ENCODE peak calls at places on chromosome 5, in six cellular contexts. J, K, U, D, Y and W are unnamed samples.

GRCh38 chr5:151615431-151615830 is 24.3 kb upstream of the FAT2 start:
- DNase-seq in J (no peak), K (no peak), U (no peak), D (no peak), Y (no peak), W (no peak)

GRCh38 chr5:127068771-127069330 is 4.5 kb downstream of the C5orf63 start:
- DNase-seq in J (no peak), K (no peak), U (no peak), D (no peak), Y (no peak), W (no peak)

GRCh38 chr5:21159526-21160059 is 1171.6 kb upstream of the CDH18 start:
- DNase-seq in J (no peak), K (no peak), U (no peak), D (no peak), Y (no peak), W (no peak)

GRCh38 chr5:79771387-79771786 is 81.8 kb downstream of the CMYA5 start:
- DNase-seq in J (no peak), K (no peak), U (no peak), D (no peak), Y (no peak), W (no peak)

GRCh38 chr5:157816682-157817268 is 42.2 kb downstream of the CLINT1 start:
- DNase-seq in J (no peak), K (no peak), U (no peak), D (no peak), Y (no peak), W (no peak)

GRCh38 chr5:3101561-3101960 is 350.1 kb upstream of the IRX2 start:
- DNase-seq in J (no peak), K (no peak), U (no peak), D (no peak), Y (no peak), W (no peak)

GRCh38 chr5:124744170-124744911 is 2.1 kb downstream of the ZNF608 start:
- DNase-seq in J (no peak), K (no peak), U (peak; percentile 47), D (no peak), Y (no peak), W (peak; percentile 54)

GRCh38 chr5:57937025-57937424 is 454.4 kb upstream of the ACTBL2 start:
- DNase-seq in J (no peak), K (no peak), U (no peak), D (no peak), Y (no peak), W (no peak)

GRCh38 chr5:140570058-140570457 is 5.4 kb downstream of the SLC35A4 start:
- DNase-seq in J (no peak), K (no peak), U (no peak), D (no peak), Y (no peak), W (no peak)

GRCh38 chr5:132110195-132110594 is 36.6 kb downstream of the CSF2 start:
- DNase-seq in J (no peak), K (no peak), U (no peak), D (no peak), Y (no peak), W (no peak)

GRCh38 chr5:145811834-145812625 is 23.1 kb downstream of the PRELID2 start:
- DNase-seq in J (no peak), K (no peak), U (no peak), D (no peak), Y (no peak), W (no peak)

GRCh38 chr5:66122379-66123034 is 21.6 kb upstream of the SREK1 start:
- DNase-seq in J (no peak), K (no peak), U (no peak), D (no peak), Y (no peak), W (no peak)

GRCh38 chr5:3027185-3027865 is 275.8 kb upstream of the IRX2 start:
- DNase-seq in J (no peak), K (no peak), U (no peak), D (no peak), Y (no peak), W (no peak)

GRCh38 chr5:172748341-172748843 is 22.6 kb downstream of the DUSP1 start:
- DNase-seq in J (no peak), K (no peak), U (no peak), D (no peak), Y (no peak), W (no peak)

GRCh38 chr5:4185127-4185526 is 589.5 kb downstream of the IRX1 start:
- DNase-seq in J (no peak), K (no peak), U (no peak), D (no peak), Y (no peak), W (no peak)

GRCh38 chr5:107937198-107937597 is 266.5 kb upstream of the EFNA5 start:
- DNase-seq in J (no peak), K (no peak), U (no peak), D (no peak), Y (no peak), W (no peak)

GRCh38 chr5:76403963-76404693 is 1.0 kb downstream of the IQGAP2 start:
- DNase-seq in J (peak; percentile 34), K (no peak), U (peak; percentile 59), D (peak; percentile 22), Y (no peak), W (no peak)

GRCh38 chr5:73564018-73564417 is 1.4 kb downstream of the ANKRA2 start:
- DNase-seq in J (no peak), K (no peak), U (no peak), D (no peak), Y (no peak), W (no peak)

GRCh38 chr5:107322936-107323335 is 347.8 kb downstream of the EFNA5 start:
- DNase-seq in J (no peak), K (no peak), U (no peak), D (no peak), Y (no peak), W (no peak)

GRCh38 chr5:176497852-176498251 is 39.4 kb downstream of the RNF44 start:
- DNase-seq in J (no peak), K (no peak), U (no peak), D (no peak), Y (no peak), W (no peak)

GRCh38 chr5:594241-594860 is 17.8 kb upstream of the CEP72 start:
- DNase-seq in J (no peak), K (no peak), U (no peak), D (no peak), Y (no peak), W (no peak)

GRCh38 chr5:90586469-90586868 is 27.9 kb downstream of the ADGRV1 start:
- DNase-seq in J (no peak), K (no peak), U (no peak), D (no peak), Y (no peak), W (no peak)

GRCh38 chr5:149215478-149216042 is 56.1 kb upstream of the AFAP1L1 start:
- DNase-seq in J (no peak), K (no peak), U (no peak), D (no peak), Y (no peak), W (no peak)

GRCh38 chr5:17365326-17365725 is 132.7 kb upstream of the TAF11L2 start:
- DNase-seq in J (no peak), K (no peak), U (no peak), D (no peak), Y (no peak), W (no peak)

GRCh38 chr5:68343421-68343826 is 127.9 kb downstream of the PIK3R1 start:
- DNase-seq in J (no peak), K (no peak), U (no peak), D (no peak), Y (no peak), W (no peak)

GRCh38 chr5:15524712-15525111 is 24.7 kb downstream of the FBXL7 start:
- DNase-seq in J (no peak), K (no peak), U (no peak), D (no peak), Y (no peak), W (no peak)

GRCh38 chr5:107858788-107859187 is 188.1 kb upstream of the EFNA5 start:
- DNase-seq in J (no peak), K (no peak), U (no peak), D (no peak), Y (no peak), W (no peak)

GRCh38 chr5:61969761-61970160 is 336.2 kb upstream of the KIF2A start:
- DNase-seq in J (no peak), K (no peak), U (no peak), D (no peak), Y (no peak), W (no peak)

GRCh38 chr5:40791715-40792139 is 6.4 kb downstream of the PRKAA1 start:
- DNase-seq in J (no peak), K (no peak), U (no peak), D (no peak), Y (no peak), W (no peak)

GRCh38 chr5:1511651-1512540 is 11.9 kb downstream of the LPCAT1 start:
- DNase-seq in J (no peak), K (no peak), U (no peak), D (no peak), Y (no peak), W (no peak)

GRCh38 chr5:141809697-141810096 is 68.5 kb downstream of the PCDH1 start:
- DNase-seq in J (no peak), K (no peak), U (no peak), D (no peak), Y (no peak), W (no peak)

GRCh38 chr5:123155511-123155923 is 66.5 kb downstream of the PRDM6 start:
- DNase-seq in J (no peak), K (no peak), U (no peak), D (no peak), Y (no peak), W (no peak)

GRCh38 chr5:37814699-37815098 is 25.1 kb downstream of the GDNF start:
- DNase-seq in J (no peak), K (no peak), U (no peak), D (no peak), Y (no peak), W (no peak)